ENCODE peak calls at places on chromosomes 16 and 17, in nine cellular contexts. Y is stimulated activated CD4-positive, alpha-beta T cell treated with anti-CD3 and anti-CD28 coated beads, Interleukin-4, amount 100 ng/mL, for 4 hours; B is Caki2; K is NCI-H2081 treated with DMSO at 0.1 percent for 48 hours; S is RCC 7860; E is breast epithelium; F is T-helper 1 cell; I is brain pericyte; C is effector CD4-positive, alpha-beta T cell. M is an unnamed sample.

GRCh38 chr17:83133302-83134121 is 54.1 kb downstream of the METRNL start:
- DNase-seq in Y (no peak), B (no peak), K (no peak), S (no peak), E (no peak), F (no peak), I (no peak), C (no peak), M (no peak)

GRCh38 chr16:10729649-10730048 is 14.0 kb upstream of the NUBP1 start:
- DNase-seq in Y (no peak), B (peak; percentile 80), K (no peak), S (peak; percentile 66), E (peak; percentile 57), F (no peak), I (no peak), C (no peak), M (no peak)

GRCh38 chr17:78044280-78044835 is 84.2 kb downstream of the TMC6 start:
- DNase-seq in Y (no peak), B (no peak), K (no peak), S (no peak), E (no peak), F (no peak), I (no peak), C (no peak), M (no peak)

GRCh38 chr17:32912218-32912897 is 15.6 kb upstream of the TMEM98 start:
- DNase-seq in Y (no peak), B (no peak), K (no peak), S (no peak), E (peak; percentile 68), F (no peak), I (no peak), C (no peak), M (no peak)

GRCh38 chr17:76594676-76595075 is 9.0 kb upstream of the ST6GALNAC2 start:
- DNase-seq in Y (no peak), B (no peak), K (no peak), S (no peak), E (no peak), F (no peak), I (no peak), C (no peak), M (no peak)

GRCh38 chr16:53091508-53092211 is 36.9 kb downstream of the CHD9 start:
- DNase-seq in Y (no peak), B (peak; percentile 38), K (no peak), S (no peak), E (peak; percentile 52), F (no peak), I (peak; percentile 39), C (no peak), M (no peak)

GRCh38 chr16:14300631-14301149 is 229.6 kb downstream of the MRTFB start:
- DNase-seq in Y (no peak), B (peak; percentile 79), K (no peak), S (peak; percentile 76), E (peak; percentile 60), F (no peak), I (no peak), C (no peak), M (peak; percentile 20)

GRCh38 chr16:11456741-11457140 is 111.5 kb downstream of the RMI2 start:
- DNase-seq in Y (no peak), B (no peak), K (no peak), S (no peak), E (no peak), F (no peak), I (no peak), C (no peak), M (no peak)

GRCh38 chr17:62663304-62663703 is 35.8 kb downstream of the MRC2 start:
- DNase-seq in Y (no peak), B (no peak), K (no peak), S (no peak), E (no peak), F (no peak), I (no peak), C (no peak), M (no peak)

GRCh38 chr17:1545618-1546017 is 17.0 kb downstream of the PITPNA start:
- DNase-seq in Y (no peak), B (no peak), K (no peak), S (no peak), E (peak; percentile 78), F (no peak), I (no peak), C (no peak), M (no peak)

GRCh38 chr17:77959926-77960521 is 1.5 kb downstream of the TNRC6C start:
- DNase-seq in Y (no peak), B (no peak), K (no peak), S (no peak), E (no peak), F (no peak), I (no peak), C (peak; percentile 12), M (peak; percentile 30)

GRCh38 chr17:20825539-20825938 is 217.3 kb downstream of the USP22 start:
- DNase-seq in Y (no peak), B (no peak), K (no peak), S (no peak), E (no peak), F (no peak), I (no peak), C (no peak), M (no peak)

GRCh38 chr17:75271955-75272847 is 1.2 kb upstream of the MIF4GD start:
- DNase-seq in Y (no peak), B (no peak), K (no peak), S (no peak), E (no peak), F (no peak), I (no peak), C (no peak), M (no peak)

GRCh38 chr16:1870365-1871082 is 1.4 kb downstream of the MEIOB start:
- DNase-seq in Y (no peak), B (peak; percentile 97), K (no peak), S (peak; percentile 93), E (no peak), F (no peak), I (no peak), C (no peak), M (no peak)

GRCh38 chr16:85798283-85798776 is 1.0 kb downstream of the EMC8 start:
- DNase-seq in Y (no peak), B (peak; percentile 7), K (no peak), S (peak; percentile 6), E (no peak), F (no peak), I (no peak), C (no peak), M (no peak)

GRCh38 chr16:23748630-23749029 is 6.2 kb upstream of the CHP2 start:
- DNase-seq in Y (no peak), B (no peak), K (no peak), S (no peak), E (no peak), F (no peak), I (no peak), C (no peak), M (no peak)

GRCh38 chr16:69123894-69124293 is 8.5 kb downstream of the CHTF8 start:
- DNase-seq in Y (peak; percentile 48), B (peak; percentile 33), K (no peak), S (peak; percentile 58), E (no peak), F (peak; percentile 33), I (no peak), C (peak; percentile 68), M (peak; percentile 67)

GRCh38 chr16:88724855-88725555 is 18.7 kb downstream of the CTU2 start:
- DNase-seq in Y (no peak), B (no peak), K (no peak), S (no peak), E (no peak), F (no peak), I (no peak), C (no peak), M (no peak)

GRCh38 chr16:22684282-22685161 is 129.4 kb upstream of the HS3ST2 start:
- DNase-seq in Y (no peak), B (no peak), K (no peak), S (no peak), E (no peak), F (no peak), I (no peak), C (no peak), M (no peak)

GRCh38 chr17:28841901-28842281 is 699 bp downstream of the FAM222B start:
- DNase-seq in Y (no peak), B (no peak), K (no peak), S (no peak), E (no peak), F (no peak), I (no peak), C (no peak), M (no peak)

GRCh38 chr17:62987136-62987535 is 21.1 kb downstream of the TANC2 start:
- DNase-seq in Y (no peak), B (no peak), K (no peak), S (no peak), E (no peak), F (no peak), I (no peak), C (no peak), M (no peak)

GRCh38 chr17:77451271-77451893 is 310.6 kb downstream of the SEC14L1 start:
- DNase-seq in Y (peak; percentile 67), B (no peak), K (no peak), S (no peak), E (peak; percentile 68), F (peak; percentile 57), I (no peak), C (peak; percentile 66), M (peak; percentile 73)

GRCh38 chr17:38338535-38338934 is 5.2 kb downstream of the GPR179 start:
- DNase-seq in Y (no peak), B (no peak), K (no peak), S (no peak), E (no peak), F (no peak), I (no peak), C (no peak), M (no peak)

GRCh38 chr17:2235792-2236365 is 67.7 kb downstream of the SMG6 start:
- DNase-seq in Y (no peak), B (no peak), K (no peak), S (no peak), E (no peak), F (no peak), I (no peak), C (no peak), M (no peak)

GRCh38 chr17:4136373-4136772 is 6.5 kb downstream of the ZZEF1 start:
- DNase-seq in Y (no peak), B (peak; percentile 11), K (no peak), S (no peak), E (peak; percentile 66), F (no peak), I (no peak), C (no peak), M (no peak)

GRCh38 chr16:86306811-86307517 is 203.4 kb upstream of the FOXF1 start:
- DNase-seq in Y (no peak), B (no peak), K (no peak), S (no peak), E (no peak), F (no peak), I (no peak), C (no peak), M (no peak)

GRCh38 chr17:73290399-73291259 is 21.2 kb downstream of the CDC42EP4 start:
- DNase-seq in Y (no peak), B (no peak), K (no peak), S (no peak), E (no peak), F (no peak), I (no peak), C (no peak), M (no peak)

GRCh38 chr17:27559996-27560481 is 70.9 kb upstream of the LGALS9 start:
- DNase-seq in Y (no peak), B (no peak), K (no peak), S (peak; percentile 29), E (no peak), F (no peak), I (peak; percentile 66), C (no peak), M (no peak)